ENCODE peak calls at places on chromosome 19, in five cellular contexts. R, I, H, Z and B are unnamed samples.

GRCh38 chr19:3501780-3502179 is 1.3 kb upstream of the DOHH start:
- ATAC-seq in I (no peak), R (no peak), Z (no peak), H (no peak), B (no peak)

GRCh38 chr19:51687791-51688664 is 5.1 kb upstream of the SPACA6 start:
- ATAC-seq in H (peak; percentile 44), I (peak; percentile 42), R (peak; percentile 38), Z (peak; percentile 16), B (peak; percentile 52)

GRCh38 chr19:42276284-42276683 is 7.2 kb downstream of the CIC start:
- ATAC-seq in R (no peak), I (no peak), H (no peak), Z (no peak), B (no peak)

GRCh38 chr19:7793493-7793892 is 30.4 kb downstream of the CLEC4M start:
- ATAC-seq in H (no peak), Z (no peak), R (no peak), I (no peak), B (no peak)

GRCh38 chr19:42232435-42232834 is 10.0 kb downstream of the GSK3A start:
- ATAC-seq in I (no peak), R (no peak), H (no peak), Z (no peak), B (no peak)

GRCh38 chr19:5480427-5480836 is 25.2 kb downstream of the ZNRF4 start:
- ATAC-seq in R (no peak), H (no peak), Z (peak; percentile 29), I (no peak), B (no peak)

GRCh38 chr19:447064-447426 is 13.8 kb downstream of the SHC2 start:
- ATAC-seq in I (peak; percentile 62), R (no peak), H (no peak), Z (no peak), B (no peak)

GRCh38 chr19:38409631-38410133 is 6.8 kb downstream of the FAM98C start:
- ATAC-seq in R (peak; percentile 15), H (peak; percentile 7), Z (no peak), I (peak; percentile 73), B (no peak)

GRCh38 chr19:48145596-48146254 is 24.4 kb downstream of the LIG1 start:
- ATAC-seq in H (no peak), R (no peak), I (no peak), Z (no peak), B (no peak)

GRCh38 chr19:49468199-49468598 is 5.8 kb upstream of the FLT3LG start:
- ATAC-seq in R (no peak), I (no peak), H (no peak), Z (peak; percentile 23), B (no peak)

GRCh38 chr19:8506402-8506957 is 4.0 kb upstream of the PRAM1 start:
- ATAC-seq in Z (peak; percentile 48), R (peak; percentile 20), I (peak; percentile 4), H (peak; percentile 75), B (no peak)

GRCh38 chr19:31838163-31838798 is 489.0 kb upstream of the TSHZ3 start:
- ATAC-seq in I (no peak), Z (no peak), H (no peak), R (peak; percentile 43), B (no peak)

GRCh38 chr19:4357095-4357797 is 13.9 kb downstream of the MPND start:
- ATAC-seq in Z (no peak), I (no peak), R (no peak), H (no peak), B (no peak)

GRCh38 chr19:5665781-5666513 is 14.4 kb downstream of the MICOS13 start:
- ATAC-seq in I (no peak), Z (no peak), R (peak; percentile 72), H (peak; percentile 77), B (no peak)

GRCh38 chr19:49472936-49473335 is 1.1 kb upstream of the FLT3LG start:
- ATAC-seq in I (no peak), R (no peak), H (no peak), Z (no peak), B (no peak)

GRCh38 chr19:39631178-39631577 is 24.5 kb upstream of the LGALS16 start:
- ATAC-seq in Z (no peak), H (no peak), I (no peak), R (no peak), B (no peak)

GRCh38 chr19:4054471-4055208 is 12.1 kb downstream of the ZBTB7A start:
- ATAC-seq in H (no peak), R (no peak), Z (no peak), I (no peak), B (no peak)

GRCh38 chr19:30146346-30146745 is 204.3 kb downstream of the URI1 start:
- ATAC-seq in H (no peak), R (no peak), Z (no peak), I (no peak), B (no peak)

GRCh38 chr19:38057954-38058690 is 151.1 kb downstream of the SIPA1L3 start:
- ATAC-seq in H (peak; percentile 27), R (peak; percentile 88), I (no peak), Z (peak; percentile 14), B (no peak)

GRCh38 chr19:22335716-22336115 is 49.5 kb downstream of the ZNF729 start:
- ATAC-seq in H (no peak), I (no peak), R (no peak), Z (no peak), B (no peak)

GRCh38 chr19:35502751-35503150 is 10.7 kb downstream of the DMKN start:
- ATAC-seq in Z (no peak), I (no peak), H (no peak), R (no peak), B (no peak)

GRCh38 chr19:11191273-11191755 is 6.0 kb downstream of the KANK2 start:
- ATAC-seq in R (peak; percentile 59), I (peak; percentile 86), H (peak; percentile 75), Z (peak; percentile 43), B (peak; percentile 78)

GRCh38 chr19:30522359-30522758 is 150.2 kb downstream of the ZNF536 start:
- ATAC-seq in I (no peak), Z (no peak), R (no peak), H (no peak), B (no peak)

GRCh38 chr19:35195822-35196221 is 32.7 kb downstream of the FAM187B start:
- ATAC-seq in H (no peak), Z (no peak), R (no peak), I (no peak), B (no peak)

GRCh38 chr19:21608571-21608970 is 103.2 kb downstream of the ZNF429 start:
- ATAC-seq in H (no peak), R (peak; percentile 68), Z (no peak), I (no peak), B (no peak)

GRCh38 chr19:49803529-49803856 is 9.6 kb downstream of the FUZ start:
- ATAC-seq in H (no peak), I (no peak), Z (no peak), R (no peak), B (no peak)

GRCh38 chr19:49441210-49441959 is at the start of gene SLC17A7:
- ATAC-seq in H (peak; percentile 15), R (no peak), I (no peak), Z (peak; percentile 10), B (peak; percentile 26)

DNA sequence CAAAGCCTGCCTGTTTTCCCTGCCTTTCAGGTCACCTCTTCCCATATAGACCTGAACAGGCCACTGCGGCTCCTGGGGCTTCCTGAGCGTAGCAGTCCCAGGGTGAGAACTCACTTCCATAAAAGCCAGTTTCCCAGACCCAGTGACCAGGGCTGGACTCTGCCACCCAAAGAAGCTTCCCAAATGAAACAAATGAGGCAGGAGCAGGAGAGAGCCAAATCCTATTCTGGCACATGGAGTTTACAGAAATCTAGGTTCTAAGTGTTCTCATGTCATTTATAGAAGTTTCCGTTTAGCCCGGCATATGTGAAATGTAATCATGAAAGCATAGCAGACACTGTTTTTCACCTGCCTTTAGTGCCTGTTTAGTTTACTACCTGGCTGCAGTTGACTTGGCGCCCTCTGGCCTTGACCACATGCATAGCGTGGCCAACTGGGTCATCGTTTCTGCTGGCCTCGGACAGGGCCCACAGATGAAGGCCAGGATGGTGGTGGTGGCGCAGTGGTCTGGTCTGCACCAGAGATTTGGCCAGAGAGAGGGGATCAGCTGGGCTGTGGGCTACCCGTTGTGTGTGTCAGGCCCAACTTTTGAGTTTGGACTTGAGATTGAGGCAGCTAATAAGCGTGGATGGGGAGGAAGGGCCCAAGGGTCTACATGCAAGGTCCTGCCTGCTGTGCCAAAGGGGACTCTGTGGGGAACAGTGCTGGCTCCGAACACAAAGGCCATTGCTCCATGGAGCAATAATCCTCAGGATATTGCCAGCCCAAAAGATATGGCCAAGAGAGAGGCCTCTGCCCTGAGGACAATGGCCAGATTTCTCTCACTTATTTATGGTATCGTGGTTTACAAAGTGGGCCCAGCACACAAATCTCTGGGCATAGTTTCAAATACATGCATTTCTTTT is 43.3 kb downstream of the NFIX start:
- ATAC-seq in R (no peak), I (no peak), H (no peak), Z (no peak), B (no peak)
- H3K4me1 ChIP-seq in R (peaks cover 87% of the 10 kb centered on the region), I (peaks cover 97% of the 10 kb centered on the region), H (peaks cover 17% of the 10 kb centered on the region), Z (peaks cover 11% of the 10 kb centered on the region), B (peaks cover 30% of the 10 kb centered on the region)

GRCh38 chr19:13526552-13526951 is 20.3 kb upstream of the CACNA1A start:
- ATAC-seq in R (no peak), H (no peak), I (no peak), Z (peak; percentile 80), B (no peak)
- TF ChIP-seq CTCF in R (no peak), H (no peak), I (no peak), Z (peak; percentile 67), B (no peak)

DNA sequence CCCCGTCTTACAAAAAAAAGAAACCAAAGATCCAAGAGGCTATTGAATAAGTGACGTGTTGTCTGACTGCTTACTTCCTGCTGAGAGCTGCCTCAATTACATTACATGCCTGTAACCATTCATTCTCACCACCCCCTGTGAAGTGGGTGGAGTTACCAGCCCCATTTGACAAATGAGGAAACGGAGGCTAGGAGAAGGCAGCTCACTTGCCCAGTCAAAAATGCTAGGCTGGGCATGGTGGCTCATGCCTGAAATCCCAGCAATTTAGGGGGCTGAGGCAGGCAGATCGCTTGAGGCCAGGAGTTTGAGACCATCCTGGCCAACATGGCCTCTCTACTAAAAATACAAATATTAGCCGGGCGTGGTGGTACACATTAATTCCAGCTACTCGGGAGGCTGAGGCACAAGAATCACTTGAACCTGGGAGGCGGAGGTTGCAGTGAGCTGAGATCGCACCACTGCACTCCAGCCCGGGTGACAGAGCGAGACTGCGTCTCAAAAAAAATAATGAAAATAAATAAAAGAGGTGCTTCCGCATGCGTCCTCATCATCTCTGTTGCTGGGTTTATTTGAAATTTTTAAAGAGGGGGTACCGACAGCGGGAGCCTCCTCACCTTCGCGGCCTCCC is 499 bp downstream of the LSM7 start:
- ATAC-seq in Z (peak; percentile 60), H (no peak), I (peak; percentile 45), R (peak; percentile 76), B (no peak)
- H3K4me1 ChIP-seq in Z (peaks cover 21% of the 10 kb centered on the region), H (peaks cover 28% of the 10 kb centered on the region), I (peaks cover 51% of the 10 kb centered on the region), R (peaks cover 67% of the 10 kb centered on the region), B (peaks cover 46% of the 10 kb centered on the region)

DNA sequence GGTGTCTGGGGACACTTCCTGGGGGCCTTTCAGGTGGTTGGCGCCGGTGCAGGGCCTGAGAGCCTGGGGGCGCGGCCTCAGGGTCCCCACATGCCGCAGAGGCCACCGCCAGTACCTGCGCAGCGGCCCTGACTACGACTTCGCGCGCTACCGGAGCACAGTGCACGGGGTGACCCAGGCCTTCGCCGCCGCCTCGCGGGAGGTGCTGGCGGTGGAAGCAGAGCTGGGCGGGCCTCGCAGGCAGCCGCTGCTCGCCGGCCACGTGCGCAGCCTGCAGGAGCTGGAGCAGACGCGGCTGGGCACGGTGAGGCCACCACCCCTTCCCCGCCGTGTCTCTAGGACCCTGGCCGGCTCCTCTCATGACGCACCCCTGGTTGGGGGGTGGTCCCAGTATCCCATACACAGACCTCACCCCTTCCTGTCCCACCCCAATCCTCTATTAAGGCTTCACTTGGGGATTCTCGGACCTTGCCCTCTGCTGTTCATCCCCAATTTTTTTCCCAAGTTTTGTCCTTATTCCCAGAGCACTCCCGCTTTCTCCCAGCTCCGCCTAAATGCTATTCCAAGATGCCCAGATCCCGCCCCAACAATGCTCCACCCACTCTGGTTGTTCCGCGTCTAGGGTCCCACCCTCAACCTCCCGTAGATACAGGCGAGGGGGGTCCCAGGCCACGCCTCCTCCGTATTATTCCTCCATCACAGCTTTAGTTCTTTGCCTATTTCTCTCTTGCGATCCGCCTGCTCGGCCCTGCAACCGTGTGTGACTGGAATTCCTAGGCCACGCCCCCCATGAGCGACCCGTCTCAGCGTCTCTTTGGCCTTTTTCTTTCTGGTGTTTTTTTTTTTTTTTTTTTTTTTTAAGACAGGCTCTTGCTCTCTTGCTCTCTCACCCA is 1.0 kb downstream of the REX1BD start:
- ATAC-seq in H (peak; percentile 69), R (peak; percentile 78), I (peak; percentile 72), Z (peak; percentile 21), B (peak; percentile 58)
- TF ChIP-seq CTCF in H (no peak), R (no peak), I (peak; percentile 26), Z (no peak), B (peak; percentile 33)